ENCODE peak calls at places on chromosomes 11 and 22, in four cellular contexts. L, F, P and Y are unnamed samples.

GRCh38 chr22:24176630-24177029 is 4.7 kb upstream of the SUSD2 start:
- DNase-seq in L (no peak), P (no peak), F (no peak), Y (no peak)

GRCh38 chr22:27719033-27719341 is 82.6 kb downstream of the MN1 start:
- DNase-seq in P (no peak), F (no peak), L (no peak), Y (no peak)

GRCh38 chr22:46746192-46746591 is 8.1 kb upstream of the CERK start:
- DNase-seq in L (no peak), P (no peak), F (no peak), Y (no peak)

GRCh38 chr11:105718641-105719040 is 108.8 kb downstream of the GRIA4 start:
- DNase-seq in F (no peak), L (no peak), P (no peak), Y (no peak)

GRCh38 chr11:5522308-5522707 is 5.8 kb upstream of the UBQLNL start:
- DNase-seq in F (no peak), P (no peak), L (no peak), Y (no peak)

GRCh38 chr22:39169797-39170466 is 17.5 kb upstream of the CBX7 start:
- DNase-seq in P (no peak), F (no peak), L (no peak), Y (no peak)

GRCh38 chr11:76161261-76161961 is 44.9 kb downstream of the WNT11 start:
- DNase-seq in P (no peak), F (no peak), L (peak; percentile 90), Y (no peak)

GRCh38 chr22:46614070-46614931 is 5.9 kb upstream of the GRAMD4 start:
- DNase-seq in L (no peak), P (no peak), F (no peak), Y (no peak)

GRCh38 chr22:27668828-27669797 is 132.4 kb downstream of the MN1 start:
- DNase-seq in F (no peak), P (peak; percentile 91), L (peak; percentile 78), Y (no peak)

GRCh38 chr11:26247340-26247739 is 84.6 kb upstream of the ANO3 start:
- DNase-seq in L (no peak), P (no peak), F (no peak), Y (no peak)

GRCh38 chr11:33307984-33308383 is 50.8 kb downstream of the HIPK3 start:
- DNase-seq in P (no peak), L (no peak), F (no peak), Y (no peak)

GRCh38 chr22:23116506-23117263 is 25.1 kb downstream of the RSPH14 start:
- DNase-seq in F (no peak), P (no peak), L (peak; percentile 63), Y (no peak)

GRCh38 chr22:40436460-40437431 is 66.4 kb downstream of the SGSM3 start:
- DNase-seq in P (peak; percentile 41), F (no peak), L (peak; percentile 64), Y (peak; percentile 58)

GRCh38 chr22:33515733-33516297 is 404.5 kb downstream of the LARGE1 start:
- DNase-seq in F (no peak), L (no peak), P (peak; percentile 53), Y (no peak)

GRCh38 chr11:117670924-117671323 is 126.1 kb downstream of the DSCAML1 start:
- DNase-seq in L (no peak), P (no peak), F (peak; percentile 70), Y (no peak)

GRCh38 chr11:64366751-64367150 is 7.8 kb downstream of the RPS6KA4 start:
- DNase-seq in F (no peak), P (no peak), L (no peak), Y (no peak)

GRCh38 chr11:97525273-97525672 is 1135.5 kb downstream of the JRKL start:
- DNase-seq in P (no peak), F (no peak), L (no peak), Y (no peak)

GRCh38 chr11:116424615-116425261 is 348.0 kb downstream of the BUD13 start:
- DNase-seq in F (no peak), L (no peak), P (peak; percentile 92), Y (no peak)

GRCh38 chr11:116421529-116422185 is 351.1 kb downstream of the BUD13 start:
- DNase-seq in P (no peak), F (no peak), L (no peak), Y (no peak)

GRCh38 chr11:116420770-116421528 is 351.8 kb downstream of the BUD13 start:
- DNase-seq in F (no peak), L (no peak), P (no peak), Y (no peak)

GRCh38 chr11:116422976-116423375 is 349.8 kb downstream of the BUD13 start:
- DNase-seq in P (peak; percentile 32), F (peak; percentile 61), L (no peak), Y (no peak)

GRCh38 chr11:116422556-116422955 is 350.2 kb downstream of the BUD13 start:
- DNase-seq in F (no peak), L (no peak), P (no peak), Y (no peak)
- TF ChIP-seq ELF4 in F (no peak), L (no peak), P (no peak), Y (no peak)

DNA sequence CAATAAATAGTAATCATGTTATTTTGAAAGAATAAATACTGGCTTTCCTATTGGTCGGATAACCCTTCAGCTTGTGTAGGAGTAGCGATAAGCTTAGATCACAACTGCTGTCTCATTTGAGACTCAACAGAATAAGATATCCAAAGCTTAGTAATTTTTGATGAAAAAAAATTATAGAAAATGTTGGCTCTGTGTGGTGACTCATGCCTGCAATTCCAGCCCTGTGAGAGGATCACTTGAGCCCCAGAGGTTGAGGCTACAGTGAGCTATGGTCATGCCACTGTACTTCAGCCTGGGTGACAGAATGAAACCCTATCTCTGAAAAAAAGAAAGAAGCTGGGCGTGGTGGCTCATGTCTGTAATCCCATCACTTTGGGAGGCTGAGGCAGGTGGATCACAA is 55.6 kb upstream of the RRM1 start:
- DNase-seq in P (no peak), L (no peak), F (no peak), Y (no peak)
- TF ChIP-seq ELF4 in P (no peak), L (no peak), F (no peak), Y (no peak)

DNA sequence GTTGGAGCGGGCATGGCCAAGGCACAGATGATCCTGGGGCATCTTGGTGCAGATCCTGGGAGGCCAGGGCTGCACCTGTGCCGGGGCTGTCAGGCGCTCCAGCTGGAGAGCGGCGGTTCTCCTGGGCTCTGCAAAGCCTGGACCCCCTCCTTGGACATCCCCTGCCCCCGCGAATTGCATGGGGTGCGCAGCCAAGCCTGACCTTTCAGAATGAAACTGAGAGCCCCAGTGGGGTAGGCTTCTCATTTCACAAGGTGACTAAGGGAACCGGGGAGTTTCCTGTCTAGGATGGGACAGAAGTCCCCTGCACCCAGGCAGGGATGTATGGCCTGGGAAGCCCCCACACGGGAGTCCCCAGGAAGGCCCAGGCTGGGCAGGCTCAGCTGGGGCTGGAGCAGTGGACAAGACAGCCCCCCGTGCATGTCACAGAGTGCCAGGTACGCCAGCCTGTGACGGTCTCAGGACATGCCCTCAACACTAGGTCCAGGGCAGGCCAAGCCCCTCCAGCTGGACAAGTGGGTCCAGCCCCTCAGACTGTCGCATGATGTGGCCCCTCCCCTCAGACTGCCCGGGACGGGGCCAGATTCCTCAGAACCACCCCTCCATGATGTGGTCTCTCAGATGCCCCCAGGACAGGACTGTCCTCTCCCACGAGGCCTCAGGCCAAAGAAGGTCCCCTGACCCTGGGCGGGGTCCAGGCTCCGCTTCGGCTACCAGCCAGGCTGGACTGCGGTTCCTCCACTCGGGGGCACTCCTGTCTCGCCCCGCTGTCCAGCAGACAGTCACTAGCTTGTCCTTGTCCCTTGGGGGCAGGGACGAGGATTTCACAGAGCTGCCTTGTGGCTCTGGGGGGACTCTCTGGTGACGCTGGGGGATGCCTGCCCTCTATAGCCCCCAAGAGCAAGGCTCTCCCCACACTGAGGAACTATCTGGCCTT is 2.3 kb downstream of the LSP1 start:
- DNase-seq in P (no peak), L (peak; percentile 38), F (no peak), Y (no peak)
- TF ChIP-seq ELF4 in P (no peak), L (no peak), F (no peak), Y (no peak)

DNA sequence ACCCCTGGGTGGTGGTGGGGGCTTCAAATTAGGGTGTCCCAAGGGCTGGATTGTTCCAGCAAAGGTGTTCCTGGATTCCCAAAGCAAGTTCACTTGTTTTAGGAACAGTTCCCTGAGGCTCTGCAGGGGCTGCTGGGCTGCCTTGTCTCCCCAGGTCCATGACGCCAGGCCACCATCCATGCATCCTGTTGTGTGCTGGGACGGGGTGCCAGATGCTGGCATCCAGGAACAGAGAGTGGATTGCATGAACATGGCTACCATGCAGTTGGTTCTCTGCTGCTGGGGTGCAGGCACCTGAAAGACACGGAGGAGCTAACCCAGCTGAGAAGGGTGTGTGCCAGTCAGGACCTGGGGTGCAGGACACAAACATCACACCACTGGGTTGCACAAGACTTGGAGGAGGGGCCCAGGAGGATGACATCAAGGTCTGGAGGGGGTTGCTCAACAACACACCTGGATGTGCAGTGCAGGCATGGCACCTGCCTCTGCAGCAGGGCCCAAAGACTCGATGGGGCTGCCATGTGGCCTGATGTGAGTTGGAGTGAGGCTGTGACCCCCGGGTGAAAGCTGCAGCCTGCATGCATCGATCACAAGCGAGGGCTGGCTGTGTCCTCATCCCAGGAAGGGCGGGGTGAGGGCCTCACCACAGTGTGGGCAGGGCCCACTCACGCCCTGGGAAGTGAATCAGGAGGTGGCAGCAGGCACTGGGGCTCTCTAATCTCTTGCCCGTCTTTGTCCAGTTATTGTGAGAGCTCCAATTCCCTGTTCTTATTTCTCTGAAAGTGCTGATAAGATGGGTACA is 74.0 kb upstream of the CLDN5 start:
- DNase-seq in P (no peak), L (no peak), F (no peak), Y (peak; percentile 7)
- TF ChIP-seq ELF4 in P (no peak), L (no peak), F (no peak), Y (no peak)

GRCh38 chr22:43743929-43744643 is 68.0 kb downstream of the EFCAB6 start:
- DNase-seq in P (no peak), L (no peak), F (no peak), Y (no peak)

GRCh38 chr22:43743131-43743530 is 69.0 kb downstream of the EFCAB6 start:
- DNase-seq in P (no peak), F (peak; percentile 73), L (peak; percentile 9), Y (peak; percentile 59)

GRCh38 chr22:43742551-43742950 is 69.6 kb downstream of the EFCAB6 start:
- DNase-seq in L (no peak), P (no peak), F (no peak), Y (no peak)

GRCh38 chr22:43739851-43740250 is 72.3 kb downstream of the EFCAB6 start:
- DNase-seq in L (no peak), F (no peak), P (no peak), Y (no peak)

DNA sequence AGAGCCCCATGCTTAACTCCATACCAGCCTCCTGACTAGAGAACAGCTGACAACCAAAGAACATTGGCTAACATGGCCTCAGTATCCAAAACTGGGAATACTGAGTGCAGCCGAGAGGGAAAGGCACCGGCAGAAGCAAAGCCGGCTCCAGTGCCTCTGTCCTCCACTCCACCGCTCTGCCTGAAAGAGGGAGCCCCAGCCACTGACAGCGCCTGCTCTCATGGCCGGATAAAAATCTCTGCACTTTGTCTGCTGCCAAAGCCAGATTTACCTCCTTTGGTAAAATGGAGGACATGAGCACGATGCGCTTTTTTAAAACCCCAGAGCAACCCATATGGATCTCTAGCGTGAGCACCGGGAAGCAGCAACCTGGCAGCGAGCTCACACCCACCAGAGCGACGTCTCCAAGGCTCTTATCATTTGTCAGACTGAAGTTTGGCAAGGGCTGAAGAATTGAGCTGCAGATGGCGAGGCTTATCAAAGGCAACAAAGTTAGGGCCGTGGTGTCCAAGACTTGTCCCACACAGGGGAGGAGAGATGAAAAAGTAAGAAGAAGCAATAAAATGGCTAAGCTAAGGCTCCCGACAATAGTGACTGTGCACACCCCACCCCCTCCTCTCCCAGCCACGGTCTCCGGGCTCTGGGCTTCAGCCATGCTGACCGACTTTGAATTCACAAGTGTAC is 71.4 kb downstream of the EFCAB6 start:
- DNase-seq in L (no peak), P (no peak), F (no peak), Y (no peak)
- TF ChIP-seq ELF4 in L (no peak), P (no peak), F (no peak), Y (no peak)

GRCh38 chr11:68149417-68149816 is 28.2 kb upstream of the CHKA start:
- DNase-seq in P (no peak), L (no peak), F (no peak), Y (no peak)
- TF ChIP-seq ELF4 in P (no peak), L (no peak), F (no peak), Y (no peak)

GRCh38 chr11:71071736-71072509 is 180.5 kb downstream of the SHANK2 start:
- DNase-seq in P (no peak), F (no peak), L (no peak), Y (no peak)
- TF ChIP-seq ELF4 in P (no peak), F (no peak), L (no peak), Y (no peak)